ENCODE peak calls at places on chromosome 3, in four cellular contexts. M is activated CD8-positive, alpha-beta T cell treated with anti-CD3 and anti-CD28 coated beads for 36 hours; F is colonic mucosa; H is natural killer cell. Y is an unnamed sample.

GRCh38 chr3:66644549-66644948 is 143.7 kb upstream of the LRIG1 start:
- DNase-seq in M (no peak), F (no peak), H (no peak), Y (no peak)

GRCh38 chr3:42148982-42149432 is 57.9 kb downstream of the TRAK1 start:
- DNase-seq in M (no peak), F (peak; percentile 39), H (no peak), Y (peak; percentile 14)

GRCh38 chr3:10008588-10009344 is 17.5 kb upstream of the FANCD2 start:
- DNase-seq in M (peak; percentile 85), F (peak; percentile 92), H (peak; percentile 77), Y (peak; percentile 70)

GRCh38 chr3:157201648-157202278 is 41.8 kb upstream of the CCNL1 start:
- DNase-seq in M (no peak), F (no peak), H (no peak), Y (no peak)

GRCh38 chr3:149895807-149896206 is 74.9 kb downstream of the PFN2 start:
- DNase-seq in M (no peak), F (no peak), H (no peak), Y (no peak)

GRCh38 chr3:61236556-61236955 is 14.7 kb downstream of the FHIT start:
- DNase-seq in M (no peak), F (no peak), H (no peak), Y (no peak)

GRCh38 chr3:15899438-15899837 is 101.7 kb upstream of the ANKRD28 start:
- DNase-seq in M (no peak), F (no peak), H (no peak), Y (no peak)

GRCh38 chr3:32238816-32239637 is 547 bp downstream of the CMTM8 start:
- DNase-seq in M (peak; percentile 49), F (peak; percentile 47), H (peak; percentile 20), Y (peak; percentile 25)

GRCh38 chr3:17823816-17824215 is 81.4 kb upstream of the TBC1D5 start:
- DNase-seq in M (no peak), F (no peak), H (no peak), Y (no peak)

GRCh38 chr3:100256724-100257123 is 4.1 kb upstream of the TBC1D23 start:
- DNase-seq in M (no peak), F (no peak), H (no peak), Y (no peak)

GRCh38 chr3:56799251-56799882 is 2.4 kb downstream of the ARHGEF3 start:
- DNase-seq in M (peak; percentile 40), F (no peak), H (no peak), Y (no peak)

GRCh38 chr3:111785034-111785433 is 74.0 kb upstream of the PHLDB2 start:
- DNase-seq in M (no peak), F (no peak), H (no peak), Y (no peak)

GRCh38 chr3:11655188-11655928 is 11.6 kb upstream of the VGLL4 start:
- DNase-seq in M (peak; percentile 68), F (no peak), H (no peak), Y (no peak)

GRCh38 chr3:43996379-43997301 is 245.0 kb upstream of the TOPAZ1 start:
- DNase-seq in M (peak; percentile 42), F (no peak), H (no peak), Y (no peak)

GRCh38 chr3:66033241-66034138 is 5.2 kb downstream of the MAGI1 start:
- DNase-seq in M (no peak), F (no peak), H (no peak), Y (no peak)

GRCh38 chr3:194212869-194213320 is 76.9 kb downstream of the HES1 start:
- DNase-seq in M (no peak), F (no peak), H (no peak), Y (no peak)

GRCh38 chr3:30548605-30549004 is 57.8 kb upstream of the TGFBR2 start:
- DNase-seq in M (peak; percentile 32), F (no peak), H (no peak), Y (no peak)

GRCh38 chr3:72628065-72628464 is 220.2 kb downstream of the SHQ1 start:
- DNase-seq in M (no peak), F (no peak), H (no peak), Y (no peak)

GRCh38 chr3:135382621-135383020 is 582.9 kb upstream of the PPP2R3A start:
- DNase-seq in M (no peak), F (no peak), H (no peak), Y (no peak)

GRCh38 chr3:53753518-53754183 is 92.6 kb downstream of the CHDH start:
- DNase-seq in M (peak; percentile 29), F (no peak), H (no peak), Y (no peak)

GRCh38 chr3:187169231-187169960 is 27.9 kb upstream of the RTP1 start:
- DNase-seq in M (no peak), F (no peak), H (no peak), Y (no peak)

GRCh38 chr3:61772439-61772838 is 211.1 kb downstream of the PTPRG start:
- DNase-seq in M (no peak), F (no peak), H (no peak), Y (no peak)

GRCh38 chr3:163071684-163072083 is 1575.1 kb downstream of the OTOL1 start:
- DNase-seq in M (no peak), F (no peak), H (no peak), Y (no peak)

GRCh38 chr3:48663489-48664312 is 1.0 kb upstream of the CELSR3 start:
- DNase-seq in M (peak; percentile 97), F (peak; percentile 95), H (peak; percentile 89), Y (peak; percentile 95)
- TF ChIP-seq CTCF in M (peak; percentile 88), F (peak; percentile 81), H (peak; percentile 81), Y (peak; percentile 89)

GRCh38 chr3:133271491-133271890 is 128.4 kb upstream of the BFSP2 start:
- DNase-seq in M (no peak), F (no peak), H (no peak), Y (no peak)
- TF ChIP-seq CTCF in M (no peak), F (no peak), H (no peak), Y (no peak)

GRCh38 chr3:108018552-108018951 is 72.3 kb downstream of the CD47 start:
- DNase-seq in M (no peak), F (no peak), H (no peak), Y (no peak)
- TF ChIP-seq CTCF in M (no peak), F (no peak), H (no peak), Y (no peak)

GRCh38 chr3:139934557-139935070 is 371 bp upstream of the CLSTN2 start:
- DNase-seq in M (peak; percentile 24), F (peak; percentile 24), H (no peak), Y (peak; percentile 57)
- TF ChIP-seq CTCF in M (no peak), F (no peak), H (no peak), Y (peak; percentile 63)

DNA sequence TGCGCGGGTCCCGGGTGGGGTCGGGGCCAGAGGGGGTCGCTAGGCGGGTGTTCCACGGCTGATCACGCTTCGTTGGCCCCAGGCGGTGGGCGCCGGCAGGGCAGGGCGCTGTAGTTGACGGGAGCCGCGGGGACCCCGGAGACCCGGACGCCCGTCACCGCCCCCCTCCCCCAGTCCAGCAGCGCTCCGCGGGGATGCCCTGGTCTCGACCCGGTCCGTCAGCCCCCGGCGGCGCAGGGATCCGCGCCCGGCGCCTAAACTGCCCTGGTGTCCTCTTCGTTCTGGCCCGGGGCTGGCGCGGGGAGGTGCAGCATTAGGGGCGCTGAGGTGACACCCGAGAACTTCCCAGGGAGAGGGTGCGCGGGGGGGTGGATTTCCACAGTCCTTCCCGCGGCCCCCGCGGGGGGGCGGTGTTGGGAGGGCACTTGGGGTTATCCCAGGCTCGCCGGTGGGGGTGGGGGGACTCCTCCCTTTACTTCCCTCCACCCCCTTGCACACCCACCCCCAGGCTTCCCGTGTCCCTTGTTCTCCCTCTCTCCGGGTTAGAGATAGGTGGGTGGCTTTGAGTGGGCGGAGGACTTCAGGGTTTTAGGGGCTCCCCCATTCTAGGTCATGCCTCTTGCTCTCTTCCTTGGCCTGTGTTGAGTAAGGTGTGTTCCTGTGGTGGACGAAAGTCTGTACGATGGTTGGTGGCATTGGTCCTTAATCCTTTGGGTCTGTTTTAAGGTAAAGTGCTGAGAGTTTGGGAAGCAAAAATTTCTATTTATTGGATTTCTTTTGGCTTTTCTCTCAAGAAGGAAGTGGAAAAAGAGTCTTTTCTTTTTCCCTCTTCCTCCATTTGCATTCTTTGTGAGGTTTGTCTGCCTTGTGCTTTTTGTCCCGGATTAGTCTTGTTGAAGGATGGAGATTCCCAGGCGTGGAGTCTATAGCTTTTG is 672 bp downstream of the SKIL start:
- DNase-seq in M (peak; percentile 82), F (peak; percentile 85), H (peak; percentile 79), Y (peak; percentile 87)
- TF ChIP-seq CTCF in M (peak; percentile 43), F (no peak), H (peak; percentile 45), Y (peak; percentile 56)

DNA sequence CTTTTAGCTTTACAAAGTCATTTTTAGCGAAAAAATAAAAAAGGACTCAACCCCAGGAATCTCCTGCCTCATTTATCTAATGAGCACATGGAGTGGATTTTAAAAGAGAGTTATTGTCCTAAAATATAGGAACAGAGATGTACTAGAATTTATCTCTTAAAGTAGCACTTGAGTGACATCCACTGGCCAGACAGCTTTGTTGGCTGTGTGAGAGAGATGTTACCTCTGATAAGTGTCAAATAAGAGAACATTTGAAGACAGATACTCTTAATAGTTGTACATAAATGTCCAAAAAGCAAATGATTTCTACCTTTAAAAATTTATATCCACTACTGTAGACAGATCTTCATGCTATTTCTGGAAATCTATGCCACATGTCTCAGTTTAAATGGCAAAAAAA is 12.3 kb upstream of the MFSD1 start:
- DNase-seq in M (no peak), F (no peak), H (no peak), Y (no peak)
- TF ChIP-seq CTCF in M (no peak), F (peak; percentile 38), H (no peak), Y (no peak)

GRCh38 chr3:52197842-52198625 is at the start of gene ALAS1:
- DNase-seq in M (peak; percentile 95), F (peak; percentile 94), H (peak; percentile 97), Y (peak; percentile 95)
- TF ChIP-seq CTCF in M (no peak), F (no peak), H (no peak), Y (peak; percentile 42)

GRCh38 chr3:69669070-69669469 is 70.2 kb upstream of the MITF start:
- DNase-seq in M (no peak), F (no peak), H (no peak), Y (no peak)

GRCh38 chr3:69675773-69676660 is 63.2 kb upstream of the MITF start:
- DNase-seq in M (no peak), F (no peak), H (no peak), Y (no peak)

GRCh38 chr3:69671082-69671952 is 67.9 kb upstream of the MITF start:
- DNase-seq in M (peak; percentile 4), F (peak; percentile 55), H (no peak), Y (peak; percentile 20)
- TF ChIP-seq CTCF in M (peak; percentile 73), F (peak; percentile 78), H (peak; percentile 32), Y (peak; percentile 92)

DNA sequence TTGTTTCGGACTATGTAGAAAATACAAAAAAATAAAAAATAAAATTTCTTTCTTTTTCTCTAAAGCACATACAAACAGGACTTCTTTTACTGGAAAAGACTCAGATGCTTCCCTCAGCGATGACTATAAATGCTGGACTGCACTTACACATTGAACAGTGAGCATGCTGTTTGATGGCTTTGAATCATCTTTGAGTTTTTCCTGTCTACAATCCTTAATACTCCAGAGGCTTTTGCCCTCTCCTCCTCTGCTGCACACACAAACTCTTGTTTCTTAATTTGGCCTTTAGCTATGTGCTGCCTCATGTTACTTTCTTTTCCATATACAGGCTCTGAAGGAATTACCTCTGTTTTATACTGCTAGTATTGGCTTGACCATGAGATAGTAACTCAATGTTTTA is 575.1 kb downstream of the EPHA3 start:
- DNase-seq in M (no peak), F (no peak), H (no peak), Y (no peak)
- TF ChIP-seq CTCF in M (no peak), F (no peak), H (no peak), Y (no peak)